ENCODE peak calls at places on chromosomes 4 and X, in five cellular contexts. One of them, this sample, is unnamed.
A peak's percentile ranks its signal among the peaks of the same experiment; 100 is the strongest.

GRCh38 chrX:134315893-134316292 is 78.9 kb downstream of the CCDC160 start:
- DNase-seq in right atrium auricular region: no peak
- DNase-seq in brain microvascular endothelial cell: no peak
- DNase-seq in caudate nucleus: no peak
- DNase-seq in transverse colon: peak; percentile 12
- DNase-seq in this sample: no peak

GRCh38 chrX:56797966-56798711 is 69.1 kb downstream of the NBDY start:
- DNase-seq in right atrium auricular region: peak; percentile 52
- DNase-seq in brain microvascular endothelial cell: no peak
- DNase-seq in caudate nucleus: no peak
- DNase-seq in transverse colon: peak; percentile 1
- DNase-seq in this sample: no peak

GRCh38 chr4:7750972-7751371 is 188.7 kb downstream of the AFAP1 start:
- DNase-seq in right atrium auricular region: no peak
- DNase-seq in brain microvascular endothelial cell: no peak
- DNase-seq in caudate nucleus: no peak
- DNase-seq in transverse colon: no peak
- DNase-seq in this sample: no peak

GRCh38 chrX:123087326-123087725 is 96.8 kb upstream of the GRIA3 start:
- DNase-seq in right atrium auricular region: no peak
- DNase-seq in brain microvascular endothelial cell: no peak
- DNase-seq in caudate nucleus: no peak
- DNase-seq in transverse colon: no peak
- DNase-seq in this sample: no peak

GRCh38 chr4:133483600-133484246 is 334.6 kb downstream of the PCDH10 start:
- DNase-seq in right atrium auricular region: no peak
- DNase-seq in brain microvascular endothelial cell: peak; percentile 56
- DNase-seq in caudate nucleus: no peak
- DNase-seq in transverse colon: no peak
- DNase-seq in this sample: no peak

GRCh38 chrX:40073439-40074054 is 24.2 kb downstream of the BCOR start:
- DNase-seq in right atrium auricular region: no peak
- DNase-seq in brain microvascular endothelial cell: no peak
- DNase-seq in caudate nucleus: no peak
- DNase-seq in transverse colon: no peak
- DNase-seq in this sample: no peak

GRCh38 chr4:122744229-122744628 is 11.7 kb downstream of the BBS12 start:
- DNase-seq in right atrium auricular region: no peak
- DNase-seq in brain microvascular endothelial cell: no peak
- DNase-seq in caudate nucleus: no peak
- DNase-seq in transverse colon: no peak
- DNase-seq in this sample: no peak

GRCh38 chr4:42673084-42673429 is 16.2 kb upstream of the ATP8A1 start:
- DNase-seq in right atrium auricular region: peak; percentile 74
- DNase-seq in brain microvascular endothelial cell: no peak
- DNase-seq in caudate nucleus: no peak
- DNase-seq in transverse colon: no peak
- DNase-seq in this sample: no peak

GRCh38 chr4:108626056-108626455 is 5.7 kb downstream of the RPL34 start:
- DNase-seq in right atrium auricular region: no peak
- DNase-seq in brain microvascular endothelial cell: no peak
- DNase-seq in caudate nucleus: no peak
- DNase-seq in transverse colon: no peak
- DNase-seq in this sample: no peak

GRCh38 chrX:120419465-120419864 is 49.6 kb downstream of the LAMP2 start:
- DNase-seq in right atrium auricular region: no peak
- DNase-seq in brain microvascular endothelial cell: no peak
- DNase-seq in caudate nucleus: no peak
- DNase-seq in transverse colon: peak; percentile 10
- DNase-seq in this sample: no peak

GRCh38 chr4:188941524-188942109 is 802.4 kb downstream of the TRIML1 start:
- DNase-seq in right atrium auricular region: no peak
- DNase-seq in brain microvascular endothelial cell: peak; percentile 96
- DNase-seq in caudate nucleus: no peak
- DNase-seq in transverse colon: no peak
- DNase-seq in this sample: no peak

GRCh38 chr4:106140601-106141000 is 175.4 kb downstream of the TBCK start:
- DNase-seq in right atrium auricular region: no peak
- DNase-seq in brain microvascular endothelial cell: no peak
- DNase-seq in caudate nucleus: no peak
- DNase-seq in transverse colon: no peak
- DNase-seq in this sample: no peak

GRCh38 chrX:131763674-131764073 is 219.8 kb downstream of the OR13H1 start:
- DNase-seq in right atrium auricular region: peak; percentile 81
- DNase-seq in brain microvascular endothelial cell: peak; percentile 61
- DNase-seq in caudate nucleus: no peak
- DNase-seq in transverse colon: peak; percentile 89
- DNase-seq in this sample: no peak

GRCh38 chr4:25107827-25108516 is 52.3 kb downstream of the SEPSECS start:
- DNase-seq in right atrium auricular region: no peak
- DNase-seq in brain microvascular endothelial cell: no peak
- DNase-seq in caudate nucleus: no peak
- DNase-seq in transverse colon: peak; percentile 21
- DNase-seq in this sample: no peak

GRCh38 chrX:16822723-16823122 is 36.5 kb downstream of the TXLNG start:
- DNase-seq in right atrium auricular region: no peak
- DNase-seq in brain microvascular endothelial cell: peak; percentile 63
- DNase-seq in caudate nucleus: no peak
- DNase-seq in transverse colon: no peak
- DNase-seq in this sample: no peak

GRCh38 chr4:139633195-139633594 is 32.4 kb upstream of the MGST2 start:
- DNase-seq in right atrium auricular region: no peak
- DNase-seq in brain microvascular endothelial cell: no peak
- DNase-seq in caudate nucleus: no peak
- DNase-seq in transverse colon: no peak
- DNase-seq in this sample: no peak

GRCh38 chrX:1537031-1537715 is at the start of gene P2RY8:
- DNase-seq in right atrium auricular region: peak; percentile 72
- DNase-seq in brain microvascular endothelial cell: peak; percentile 28
- DNase-seq in caudate nucleus: no peak
- DNase-seq in transverse colon: peak; percentile 74
- DNase-seq in this sample: no peak

GRCh38 chrX:8845060-8845459 is 43.9 kb upstream of the FAM9A start:
- DNase-seq in right atrium auricular region: no peak
- DNase-seq in brain microvascular endothelial cell: peak; percentile 28
- DNase-seq in caudate nucleus: no peak
- DNase-seq in transverse colon: no peak
- DNase-seq in this sample: no peak

GRCh38 chr4:68145261-68145660 is 15.6 kb upstream of the TMPRSS11F start:
- DNase-seq in right atrium auricular region: no peak
- DNase-seq in brain microvascular endothelial cell: no peak
- DNase-seq in caudate nucleus: no peak
- DNase-seq in transverse colon: no peak
- DNase-seq in this sample: no peak

GRCh38 chr4:186118582-186118981 is 14.1 kb downstream of the FAM149A start:
- DNase-seq in right atrium auricular region: no peak
- DNase-seq in brain microvascular endothelial cell: no peak
- DNase-seq in caudate nucleus: no peak
- DNase-seq in transverse colon: no peak
- DNase-seq in this sample: no peak

GRCh38 chr4:150238591-150238990 is 160.3 kb downstream of the DCLK2 start:
- DNase-seq in right atrium auricular region: no peak
- DNase-seq in brain microvascular endothelial cell: no peak
- DNase-seq in caudate nucleus: no peak
- DNase-seq in transverse colon: no peak
- DNase-seq in this sample: no peak

GRCh38 chr4:42391356-42391675 is 6.0 kb upstream of the SHISA3 start:
- DNase-seq in right atrium auricular region: no peak
- DNase-seq in brain microvascular endothelial cell: no peak
- DNase-seq in caudate nucleus: no peak
- DNase-seq in transverse colon: no peak
- DNase-seq in this sample: no peak

GRCh38 chr4:107167051-107167450 is 130.9 kb upstream of the DKK2 start:
- DNase-seq in right atrium auricular region: no peak
- DNase-seq in brain microvascular endothelial cell: no peak
- DNase-seq in caudate nucleus: no peak
- DNase-seq in transverse colon: no peak
- DNase-seq in this sample: no peak

GRCh38 chr4:6200922-6201362 is 593 bp upstream of the JAKMIP1 start:
- DNase-seq in right atrium auricular region: no peak
- DNase-seq in brain microvascular endothelial cell: no peak
- DNase-seq in caudate nucleus: no peak
- DNase-seq in transverse colon: no peak
- DNase-seq in this sample: no peak

GRCh38 chr4:69909195-69909594 is 21.7 kb upstream of the CSN1S1 start:
- DNase-seq in right atrium auricular region: no peak
- DNase-seq in brain microvascular endothelial cell: no peak
- DNase-seq in caudate nucleus: no peak
- DNase-seq in transverse colon: no peak
- DNase-seq in this sample: no peak

GRCh38 chr4:128751354-128751753 is 58.1 kb upstream of the JADE1 start:
- DNase-seq in right atrium auricular region: no peak
- DNase-seq in brain microvascular endothelial cell: no peak
- DNase-seq in caudate nucleus: no peak
- DNase-seq in transverse colon: no peak
- DNase-seq in this sample: no peak

GRCh38 chr4:7679431-7679830 is 244.7 kb upstream of the PSAPL1 start:
- DNase-seq in right atrium auricular region: no peak
- DNase-seq in brain microvascular endothelial cell: no peak
- DNase-seq in caudate nucleus: no peak
- DNase-seq in transverse colon: no peak
- DNase-seq in this sample: no peak

GRCh38 chr4:10066704-10067651 is 45.7 kb upstream of the SLC2A9 start:
- DNase-seq in right atrium auricular region: no peak
- DNase-seq in brain microvascular endothelial cell: no peak
- DNase-seq in caudate nucleus: no peak
- DNase-seq in transverse colon: no peak
- DNase-seq in this sample: no peak

GRCh38 chrX:68443155-68443868 is 10.0 kb upstream of the OPHN1 start:
- DNase-seq in right atrium auricular region: no peak
- DNase-seq in brain microvascular endothelial cell: peak; percentile 64
- DNase-seq in caudate nucleus: no peak
- DNase-seq in transverse colon: no peak
- DNase-seq in this sample: no peak

GRCh38 chr4:2937146-2937857 is 25.9 kb downstream of the NOP14 start:
- DNase-seq in right atrium auricular region: no peak
- DNase-seq in brain microvascular endothelial cell: peak; percentile 64
- DNase-seq in caudate nucleus: no peak
- DNase-seq in transverse colon: peak; percentile 4
- DNase-seq in this sample: no peak

GRCh38 chr4:5157721-5158390 is 106.6 kb downstream of the STK32B start:
- DNase-seq in right atrium auricular region: no peak
- DNase-seq in brain microvascular endothelial cell: no peak
- DNase-seq in caudate nucleus: no peak
- DNase-seq in transverse colon: no peak
- DNase-seq in this sample: no peak

GRCh38 chr4:57926311-57926710 is 816.1 kb upstream of the IGFBP7 start:
- DNase-seq in right atrium auricular region: no peak
- DNase-seq in brain microvascular endothelial cell: no peak
- DNase-seq in caudate nucleus: no peak
- DNase-seq in transverse colon: no peak
- DNase-seq in this sample: no peak

GRCh38 chr4:78629991-78630541 is 78.5 kb downstream of the ANXA3 start:
- DNase-seq in right atrium auricular region: no peak
- DNase-seq in brain microvascular endothelial cell: no peak
- DNase-seq in caudate nucleus: no peak
- DNase-seq in transverse colon: peak; percentile 54
- DNase-seq in this sample: no peak
- H3K27ac ChIP-seq in right atrium auricular region: peak overlapping the region; percentile 26
- H3K27ac ChIP-seq in brain microvascular endothelial cell: no peak overlapping the region
- H3K27ac ChIP-seq in caudate nucleus: peak overlapping the region; percentile 32
- H3K27ac ChIP-seq in transverse colon: peak overlapping the region; percentile 54
- H3K27ac ChIP-seq in this sample: peak overlapping the region; percentile 50

GRCh38 chr4:161208564-161208963 is 955.2 kb downstream of the FSTL5 start:
- DNase-seq in right atrium auricular region: no peak
- DNase-seq in brain microvascular endothelial cell: no peak
- DNase-seq in caudate nucleus: no peak
- DNase-seq in transverse colon: no peak
- DNase-seq in this sample: no peak
- H3K27ac ChIP-seq in right atrium auricular region: no peak overlapping the region
- H3K27ac ChIP-seq in brain microvascular endothelial cell: no peak overlapping the region
- H3K27ac ChIP-seq in caudate nucleus: no peak overlapping the region
- H3K27ac ChIP-seq in transverse colon: no peak overlapping the region
- H3K27ac ChIP-seq in this sample: no peak overlapping the region

DNA sequence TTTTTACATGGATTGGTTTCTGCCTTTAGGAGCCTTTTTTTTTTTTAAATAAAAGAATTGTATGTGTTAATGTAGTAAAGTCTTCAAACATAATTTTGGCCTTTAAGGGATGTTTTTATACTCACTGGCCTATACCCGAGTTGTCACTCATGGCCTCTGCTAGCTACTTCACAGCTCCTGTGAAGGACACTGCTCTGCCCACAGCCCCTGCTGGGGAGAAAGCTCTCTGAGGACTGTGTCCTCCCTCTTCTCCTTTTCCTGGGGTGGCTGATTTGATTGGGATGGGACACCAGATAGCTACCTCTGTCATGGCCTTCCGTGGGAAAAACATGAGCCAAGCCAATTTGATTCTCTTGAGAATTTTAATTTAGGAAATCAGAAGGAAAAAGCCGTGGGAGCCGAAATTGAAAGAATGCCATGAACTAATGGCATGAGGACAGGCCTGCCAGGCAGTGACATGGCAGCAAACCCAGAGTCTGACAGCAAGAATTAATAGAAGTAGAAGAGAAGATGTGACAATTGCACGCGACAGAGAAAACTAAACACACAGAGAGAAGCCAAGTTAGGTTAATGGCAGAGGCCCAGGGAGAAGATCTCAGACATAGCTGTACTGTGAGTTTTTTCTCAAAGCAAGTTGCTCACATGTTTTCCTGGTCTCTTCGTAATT is 81.4 kb downstream of the ARHGAP10 start:
- DNase-seq in right atrium auricular region: no peak
- DNase-seq in brain microvascular endothelial cell: no peak
- DNase-seq in caudate nucleus: no peak
- DNase-seq in transverse colon: no peak
- DNase-seq in this sample: no peak
- H3K27ac ChIP-seq in right atrium auricular region: peak overlapping the region; percentile 80
- H3K27ac ChIP-seq in brain microvascular endothelial cell: no peak overlapping the region
- H3K27ac ChIP-seq in caudate nucleus: no peak overlapping the region
- H3K27ac ChIP-seq in transverse colon: peak overlapping the region; percentile 33
- H3K27ac ChIP-seq in this sample: no peak overlapping the region

DNA sequence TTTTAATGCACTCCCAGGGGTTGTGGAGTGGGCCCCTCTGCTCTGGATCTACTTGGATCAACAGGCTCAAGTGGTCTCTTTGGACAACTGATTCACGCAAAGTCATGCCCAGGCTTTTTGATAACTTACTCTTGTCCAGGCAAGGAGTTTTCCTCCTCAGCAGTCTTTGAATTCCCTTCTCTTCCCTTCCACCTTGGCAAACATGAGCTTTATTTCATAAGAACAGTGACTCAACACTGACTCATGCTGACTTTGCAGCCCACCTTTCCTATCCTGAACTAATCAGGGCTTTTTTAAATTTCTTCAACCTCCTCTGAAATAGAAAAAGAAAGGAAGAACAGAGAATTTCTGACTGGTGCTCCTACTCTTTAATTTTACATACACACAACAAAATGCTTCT is 132.1 kb upstream of the LDB2 start:
- DNase-seq in right atrium auricular region: no peak
- DNase-seq in brain microvascular endothelial cell: peak; percentile 55
- DNase-seq in caudate nucleus: no peak
- DNase-seq in transverse colon: no peak
- DNase-seq in this sample: no peak
- H3K27ac ChIP-seq in right atrium auricular region: no peak overlapping the region
- H3K27ac ChIP-seq in brain microvascular endothelial cell: no peak overlapping the region
- H3K27ac ChIP-seq in caudate nucleus: peak overlapping the region; percentile 39
- H3K27ac ChIP-seq in transverse colon: no peak overlapping the region
- H3K27ac ChIP-seq in this sample: no peak overlapping the region

GRCh38 chrX:44915361-44915868 is 42.4 kb downstream of the KDM6A start:
- DNase-seq in right atrium auricular region: no peak
- DNase-seq in brain microvascular endothelial cell: no peak
- DNase-seq in caudate nucleus: no peak
- DNase-seq in transverse colon: no peak
- DNase-seq in this sample: no peak
- H3K27ac ChIP-seq in right atrium auricular region: no peak overlapping the region
- H3K27ac ChIP-seq in brain microvascular endothelial cell: no peak overlapping the region
- H3K27ac ChIP-seq in caudate nucleus: no peak overlapping the region
- H3K27ac ChIP-seq in transverse colon: no peak overlapping the region
- H3K27ac ChIP-seq in this sample: no peak overlapping the region

This sample was measured in substantia nigra.